ENCODE peak calls at places on chromosomes 1 and 21, in four cellular contexts. G is fibroblast of lung; V is activated CD8-positive, alpha-beta memory T cell treated with anti-CD3 and anti-CD28 coated beads, Interleukin-2, amount 50 U/mL, for 48 hours; L is HCT116. J is an unnamed sample.

GRCh38 chr1:163090321-163090945 is 21.3 kb downstream of the RGS4 start:
- DNase-seq in L (no peak), G (peak), V (no peak), J (no peak)

GRCh38 chr1:106600626-106601025 is 455.8 kb upstream of the PRMT6 start:
- DNase-seq in G (peak), L (no peak), V (no peak), J (no peak)

GRCh38 chr1:54027848-54028247 is 9.9 kb upstream of the LDLRAD1 start:
- DNase-seq in G (peak), V (no peak), L (no peak), J (no peak)

GRCh38 chr1:55048453-55049270 is 9.3 kb downstream of the PCSK9 start:
- DNase-seq in L (no peak), V (no peak), G (no peak), J (no peak)

GRCh38 chr1:17661546-17662157 is 93.5 kb upstream of the ACTL8 start:
- DNase-seq in V (peak), G (peak), L (peak), J (peak)

GRCh38 chr1:94236630-94237290 is 624 bp downstream of the ARHGAP29 start:
- DNase-seq in G (peak), V (no peak), L (no peak), J (no peak)

GRCh38 chr1:48048064-48048463 is 50.9 kb upstream of the TRABD2B start:
- DNase-seq in G (peak), V (no peak), L (no peak), J (no peak)

GRCh38 chr1:95179205-95180001 is 54.6 kb upstream of the RWDD3 start:
- DNase-seq in G (no peak), V (no peak), L (no peak), J (no peak)

GRCh38 chr1:101379939-101380338 is 143.1 kb downstream of the S1PR1 start:
- DNase-seq in G (no peak), L (no peak), V (no peak), J (no peak)

GRCh38 chr1:240084337-240084736 is 7.3 kb upstream of the FMN2 start:
- DNase-seq in L (no peak), V (no peak), G (no peak), J (no peak)

GRCh38 chr1:183070923-183071618 is 47.9 kb downstream of the LAMC1 start:
- DNase-seq in L (no peak), V (no peak), G (peak), J (no peak)

GRCh38 chr1:172533511-172534116 is 664 bp downstream of the SUCO start:
- DNase-seq in G (peak), L (no peak), V (peak), J (peak)

GRCh38 chr1:60103186-60103585 is 29.6 kb upstream of the C1orf87 start:
- DNase-seq in G (peak), V (no peak), L (no peak), J (no peak)

GRCh38 chr1:39969531-39970270 is 14.8 kb downstream of the MFSD2A start:
- DNase-seq in L (no peak), G (no peak), V (no peak), J (no peak)

GRCh38 chr21:34130598-34130985 is 57.2 kb downstream of the MRPS6 start:
- DNase-seq in V (no peak), G (no peak), L (no peak), J (no peak)

GRCh38 chr21:25790122-25790951 is 55.6 kb downstream of the GABPA start:
- DNase-seq in V (no peak), G (peak), L (peak), J (no peak)

GRCh38 chr1:31715097-31715872 is 11.5 kb upstream of the COL16A1 start:
- DNase-seq in V (peak), G (peak), L (peak), J (no peak)

GRCh38 chr1:86377341-86377740 is 18.8 kb downstream of the ODF2L start:
- DNase-seq in G (no peak), L (no peak), V (no peak), J (no peak)

GRCh38 chr1:165371588-165372235 is 15.2 kb upstream of the LMX1A start:
- DNase-seq in L (no peak), V (no peak), G (peak), J (no peak)

GRCh38 chr21:37758997-37759396 is 157.3 kb downstream of the KCNJ6 start:
- DNase-seq in G (peak), L (no peak), V (no peak), J (no peak)

GRCh38 chr1:66074147-66074546 is 281.5 kb downstream of the PDE4B start:
- DNase-seq in L (no peak), G (no peak), V (no peak), J (no peak)

GRCh38 chr1:23664837-23665795 is 26.5 kb upstream of the RPL11 start:
- DNase-seq in L (peak), V (no peak), G (peak), J (no peak)

GRCh38 chr1:37149296-37149695 is 115.0 kb upstream of the GRIK3 start:
- DNase-seq in V (no peak), G (no peak), L (no peak), J (no peak)

GRCh38 chr1:4529579-4530445 is 124.6 kb upstream of the AJAP1 start:
- DNase-seq in L (no peak), G (no peak), V (no peak), J (no peak)

GRCh38 chr21:38323721-38324591 is 67.2 kb downstream of the KCNJ15 start:
- DNase-seq in L (no peak), V (no peak), G (peak), J (no peak)

GRCh38 chr1:209580577-209580976 is 2.9 kb upstream of the CAMK1G start:
- DNase-seq in V (no peak), L (no peak), G (no peak), J (no peak)

GRCh38 chr1:24929091-24929875 is 793 bp downstream of the RUNX3 start:
- DNase-seq in L (no peak), V (peak), G (no peak), J (peak)

GRCh38 chr1:151508721-151509292 is 2.4 kb upstream of the CGN start:
- DNase-seq in G (peak), V (no peak), L (peak), J (no peak)

GRCh38 chr21:41011968-41012367 is 156.0 kb upstream of the BACE2 start:
- DNase-seq in G (no peak), V (no peak), L (no peak), J (no peak)

GRCh38 chr1:7317888-7318287 is 453.2 kb upstream of the VAMP3 start:
- DNase-seq in V (no peak), L (no peak), G (no peak), J (no peak)

GRCh38 chr1:107358611-107359342 is 217.9 kb downstream of the NTNG1 start:
- DNase-seq in L (no peak), V (no peak), G (peak), J (no peak)

GRCh38 chr21:42102063-42102462 is 30.9 kb downstream of the UMODL1 start:
- DNase-seq in V (no peak), L (no peak), G (peak), J (no peak)

GRCh38 chr1:186974774-186975181 is 146.0 kb downstream of the PLA2G4A start:
- DNase-seq in L (no peak), V (no peak), G (peak), J (no peak)

GRCh38 chr1:33966346-33967141 is 102.7 kb downstream of the HMGB4 start:
- DNase-seq in G (peak), V (no peak), L (no peak), J (no peak)

J was measured in effector CD4-positive, alpha-beta T cell.